ENCODE peak calls at places on chromosomes 16 and 17, in six cellular contexts. R, A, X, V, O and F are unnamed samples.

GRCh38 chr17:43398724-43399595 is at the start of gene ARL4D:
- DNase-seq in V (peak; percentile 75), O (peak; percentile 74), A (peak; percentile 77), R (peak; percentile 74), X (peak; percentile 77), F (peak; percentile 81)

GRCh38 chr17:2390199-2390880 is 10.5 kb downstream of the MNT start:
- DNase-seq in A (no peak), O (no peak), R (no peak), X (no peak), V (no peak), F (no peak)

GRCh38 chr17:83052241-83052564 is 27.2 kb upstream of the METRNL start:
- DNase-seq in R (no peak), V (no peak), X (no peak), A (no peak), O (no peak), F (no peak)

GRCh38 chr16:83508295-83508694 is 299.5 kb upstream of the HSBP1 start:
- DNase-seq in O (no peak), R (no peak), X (no peak), V (no peak), A (no peak), F (no peak)

GRCh38 chr17:61205406-61205805 is 194.2 kb upstream of the TBX2 start:
- DNase-seq in O (no peak), R (no peak), X (peak; percentile 86), A (no peak), V (no peak), F (no peak)

GRCh38 chr16:22007159-22007508 is 777 bp upstream of the MOSMO start:
- DNase-seq in X (no peak), V (no peak), O (no peak), R (no peak), A (no peak), F (no peak)

GRCh38 chr16:86224126-86224525 is 286.2 kb upstream of the FOXF1 start:
- DNase-seq in V (no peak), X (no peak), O (no peak), A (no peak), R (no peak), F (no peak)

GRCh38 chr17:38598536-38598935 is 7.2 kb downstream of the SRCIN1 start:
- DNase-seq in X (peak; percentile 89), V (no peak), A (peak; percentile 55), O (no peak), R (no peak), F (no peak)

GRCh38 chr17:19331134-19331533 is 31.4 kb downstream of the B9D1 start:
- DNase-seq in O (no peak), R (no peak), V (no peak), X (no peak), A (no peak), F (no peak)

GRCh38 chr17:82854226-82854625 is 14.4 kb upstream of the ZNF750 start:
- DNase-seq in A (no peak), V (no peak), O (no peak), R (no peak), X (no peak), F (no peak)

GRCh38 chr17:38326996-38327792 is 16.6 kb downstream of the GPR179 start:
- DNase-seq in O (no peak), R (no peak), A (no peak), V (no peak), X (no peak), F (no peak)

GRCh38 chr17:83190601-83191387 is 111.4 kb downstream of the METRNL start:
- DNase-seq in A (no peak), X (no peak), V (no peak), R (no peak), O (no peak), F (no peak)

GRCh38 chr17:7654832-7655540 is 4.3 kb downstream of the ATP1B2 start:
- DNase-seq in R (no peak), V (no peak), O (no peak), A (no peak), X (no peak), F (no peak)

GRCh38 chr17:68455756-68456528 is 1.4 kb downstream of the WIPI1 start:
- DNase-seq in A (no peak), O (no peak), X (peak; percentile 95), V (no peak), R (no peak), F (no peak)

GRCh38 chr17:13212861-13213260 is 195.0 kb upstream of the ELAC2 start:
- DNase-seq in O (no peak), A (no peak), V (no peak), R (no peak), X (no peak), F (no peak)

GRCh38 chr17:57415737-57416354 is 159.5 kb downstream of the MSI2 start:
- DNase-seq in X (no peak), V (no peak), O (no peak), R (no peak), A (no peak), F (no peak)

GRCh38 chr16:47037396-47037745 is 63.9 kb upstream of the DNAJA2 start:
- DNase-seq in R (no peak), O (peak; percentile 11), X (peak; percentile 4), A (no peak), V (peak; percentile 3), F (no peak)

GRCh38 chr16:88713054-88713453 is 6.8 kb downstream of the CTU2 start:
- DNase-seq in V (no peak), X (no peak), R (no peak), O (no peak), A (no peak), F (no peak)

GRCh38 chr16:17307501-17307900 is 163.3 kb downstream of the XYLT1 start:
- DNase-seq in O (no peak), X (peak; percentile 57), R (no peak), A (no peak), V (no peak), F (no peak)

GRCh38 chr17:77316191-77316641 is 175.4 kb downstream of the SEC14L1 start:
- DNase-seq in X (no peak), R (no peak), V (no peak), A (no peak), O (no peak), F (no peak)

GRCh38 chr17:35243459-35244204 is 760 bp downstream of the SLFN5 start:
- DNase-seq in R (peak; percentile 25), V (peak; percentile 27), A (peak; percentile 16), X (peak; percentile 47), O (peak; percentile 41), F (peak; percentile 21)

GRCh38 chr17:27651411-27652345 is 20.7 kb downstream of the LGALS9 start:
- DNase-seq in R (peak; percentile 56), O (peak; percentile 53), V (peak; percentile 66), X (peak; percentile 68), A (peak; percentile 74), F (peak; percentile 61)

GRCh38 chr17:29291163-29291752 is 2.7 kb downstream of the NUFIP2 start:
- DNase-seq in X (peak; percentile 84), V (no peak), A (peak; percentile 14), R (no peak), O (no peak), F (no peak)

GRCh38 chr17:62653002-62653830 is 25.7 kb downstream of the MRC2 start:
- DNase-seq in X (no peak), O (peak; percentile 28), V (peak; percentile 40), R (no peak), A (peak; percentile 64), F (peak; percentile 51)

GRCh38 chr17:7881655-7882054 is 6.9 kb upstream of the CHD3 start:
- DNase-seq in X (no peak), O (no peak), V (no peak), A (no peak), R (no peak), F (no peak)